ENCODE peak calls at places on chromosomes 16 and 17, in eight cellular contexts. One of them, this sample, is unnamed.

GRCh38 chr16:79632289-79632688 is 31.8 kb upstream of the MAF start:
- DNase-seq in thoracic aorta: no peak
- DNase-seq in HL-60: no peak
- DNase-seq in HFF-Myc: no peak
- DNase-seq in ascending aorta: no peak
- DNase-seq in left ventricle myocardium inferior: no peak
- DNase-seq in AG10803: no peak
- DNase-seq in uterus: no peak
- DNase-seq in this sample: no peak

GRCh38 chr16:23060458-23061320 is 88.6 kb downstream of the USP31 start:
- DNase-seq in AG10803: peak; percentile 68
- DNase-seq in uterus: peak; percentile 67
- DNase-seq in HL-60: peak; percentile 40
- DNase-seq in HFF-Myc: peak; percentile 39
- DNase-seq in thoracic aorta: peak; percentile 45
- DNase-seq in ascending aorta: no peak
- DNase-seq in left ventricle myocardium inferior: peak; percentile 57
- DNase-seq in this sample: no peak

GRCh38 chr16:21166561-21166961 is 8.1 kb downstream of the LDAF1 start:
- DNase-seq in thoracic aorta: no peak
- DNase-seq in left ventricle myocardium inferior: no peak
- DNase-seq in uterus: no peak
- DNase-seq in AG10803: no peak
- DNase-seq in HL-60: no peak
- DNase-seq in HFF-Myc: no peak
- DNase-seq in ascending aorta: no peak
- DNase-seq in this sample: no peak

GRCh38 chr16:83967838-83968482 is at the start of gene NECAB2:
- DNase-seq in left ventricle myocardium inferior: peak; percentile 62
- DNase-seq in ascending aorta: no peak
- DNase-seq in HL-60: no peak
- DNase-seq in uterus: no peak
- DNase-seq in AG10803: peak; percentile 12
- DNase-seq in HFF-Myc: no peak
- DNase-seq in thoracic aorta: no peak
- DNase-seq in this sample: no peak

GRCh38 chr17:39699818-39700147 is at the start of gene ERBB2:
- DNase-seq in thoracic aorta: no peak
- DNase-seq in HFF-Myc: no peak
- DNase-seq in AG10803: peak; percentile 80
- DNase-seq in uterus: peak; percentile 72
- DNase-seq in left ventricle myocardium inferior: peak; percentile 68
- DNase-seq in HL-60: no peak
- DNase-seq in ascending aorta: no peak
- DNase-seq in this sample: no peak

GRCh38 chr16:50806099-50807062 is 64.5 kb downstream of the CYLD start:
- DNase-seq in AG10803: peak; percentile 88
- DNase-seq in ascending aorta: peak; percentile 49
- DNase-seq in HL-60: peak; percentile 66
- DNase-seq in left ventricle myocardium inferior: peak; percentile 72
- DNase-seq in HFF-Myc: peak; percentile 72
- DNase-seq in thoracic aorta: peak; percentile 43
- DNase-seq in uterus: peak; percentile 82
- DNase-seq in this sample: peak; percentile 85

GRCh38 chr16:19853973-19854876 is 30.4 kb downstream of the GPRC5B start:
- DNase-seq in ascending aorta: no peak
- DNase-seq in HL-60: no peak
- DNase-seq in uterus: no peak
- DNase-seq in AG10803: no peak
- DNase-seq in thoracic aorta: no peak
- DNase-seq in HFF-Myc: no peak
- DNase-seq in left ventricle myocardium inferior: no peak
- DNase-seq in this sample: no peak

GRCh38 chr17:39564201-39564828 is 43.4 kb downstream of the NEUROD2 start:
- DNase-seq in HL-60: no peak
- DNase-seq in AG10803: no peak
- DNase-seq in left ventricle myocardium inferior: no peak
- DNase-seq in uterus: no peak
- DNase-seq in ascending aorta: no peak
- DNase-seq in HFF-Myc: no peak
- DNase-seq in thoracic aorta: no peak
- DNase-seq in this sample: no peak

GRCh38 chr16:81723098-81723723 is 55.9 kb upstream of the PLCG2 start:
- DNase-seq in left ventricle myocardium inferior: no peak
- DNase-seq in ascending aorta: no peak
- DNase-seq in thoracic aorta: no peak
- DNase-seq in uterus: no peak
- DNase-seq in HFF-Myc: no peak
- DNase-seq in AG10803: peak; percentile 79
- DNase-seq in HL-60: no peak
- DNase-seq in this sample: no peak

GRCh38 chr17:19418312-19418992 is 7.4 kb downstream of the RNF112 start:
- DNase-seq in HL-60: peak; percentile 11
- DNase-seq in uterus: no peak
- DNase-seq in ascending aorta: no peak
- DNase-seq in left ventricle myocardium inferior: no peak
- DNase-seq in HFF-Myc: no peak
- DNase-seq in AG10803: peak; percentile 44
- DNase-seq in thoracic aorta: no peak
- DNase-seq in this sample: no peak

GRCh38 chr17:81583589-81584337 is 31.6 kb upstream of the FAAP100 start:
- DNase-seq in left ventricle myocardium inferior: no peak
- DNase-seq in thoracic aorta: no peak
- DNase-seq in HL-60: no peak
- DNase-seq in AG10803: no peak
- DNase-seq in uterus: no peak
- DNase-seq in HFF-Myc: no peak
- DNase-seq in ascending aorta: no peak
- DNase-seq in this sample: no peak

DNA sequence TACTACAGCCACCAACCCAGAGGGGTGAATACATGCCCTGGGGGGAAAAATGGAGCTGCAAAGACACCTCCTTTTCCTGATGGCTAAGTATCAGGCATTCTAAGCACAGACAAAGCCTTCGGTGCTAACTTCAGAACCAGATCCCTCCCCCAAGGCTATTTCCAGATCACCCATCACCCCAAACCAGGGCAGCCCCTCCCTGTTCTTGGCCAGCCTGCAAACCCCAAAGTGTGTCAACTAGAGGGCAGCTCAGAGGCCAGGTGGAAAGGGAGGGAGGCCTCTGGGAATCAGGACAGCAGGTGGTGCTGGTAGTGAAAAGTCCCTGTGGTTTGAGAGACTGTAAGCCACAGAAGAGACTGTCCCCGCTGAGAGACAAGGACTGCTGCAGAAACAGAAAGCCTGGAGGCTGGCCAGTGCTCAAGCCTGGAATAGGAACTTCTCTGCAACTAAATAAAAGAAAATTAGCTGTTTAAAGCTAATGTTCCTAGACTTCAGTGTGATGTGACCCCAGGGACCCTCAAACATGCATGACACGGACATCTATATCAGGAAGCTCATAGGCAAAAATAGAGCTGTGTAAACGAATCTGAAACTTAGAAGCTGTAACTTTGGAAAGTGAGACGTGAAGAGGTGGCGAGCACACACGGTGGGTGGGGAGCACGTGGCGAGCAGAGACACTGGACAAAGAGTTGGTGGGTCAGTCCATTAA is 9.1 kb downstream of the TUBG1 start:
- DNase-seq in HFF-Myc: no peak
- DNase-seq in uterus: peak; percentile 18
- DNase-seq in thoracic aorta: no peak
- DNase-seq in left ventricle myocardium inferior: peak; percentile 60
- DNase-seq in HL-60: no peak
- DNase-seq in ascending aorta: no peak
- DNase-seq in AG10803: no peak
- DNase-seq in this sample: no peak
- TF ChIP-seq CTCF in HFF-Myc: no peak
- TF ChIP-seq CTCF in uterus: no peak
- TF ChIP-seq CTCF in thoracic aorta: no peak
- TF ChIP-seq CTCF in left ventricle myocardium inferior: peak; percentile 51
- TF ChIP-seq CTCF in HL-60: no peak
- TF ChIP-seq CTCF in ascending aorta: no peak
- TF ChIP-seq CTCF in AG10803: no peak
- TF ChIP-seq CTCF in this sample: no peak

DNA sequence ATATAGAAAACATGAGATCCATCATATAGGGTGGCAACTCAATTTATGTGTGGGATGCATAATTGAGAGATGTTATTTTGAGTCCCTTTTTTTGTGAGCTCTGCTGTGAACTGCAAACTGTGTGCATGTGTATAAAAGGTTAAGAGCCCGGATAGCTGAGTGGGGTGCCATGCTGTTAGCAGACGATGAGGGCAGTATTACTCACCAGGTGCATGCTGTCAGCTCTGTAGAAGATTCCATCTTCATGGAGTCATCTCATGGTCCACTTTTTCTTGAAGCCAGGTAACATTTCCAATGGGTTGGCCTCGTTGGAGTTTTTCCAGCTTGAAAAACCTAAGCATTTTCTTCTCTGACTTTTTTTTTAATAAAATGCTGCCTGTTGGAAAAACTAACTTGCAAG is 43.0 kb upstream of the RHBDL3 start:
- DNase-seq in thoracic aorta: no peak
- DNase-seq in uterus: no peak
- DNase-seq in ascending aorta: no peak
- DNase-seq in HL-60: no peak
- DNase-seq in HFF-Myc: no peak
- DNase-seq in left ventricle myocardium inferior: no peak
- DNase-seq in AG10803: no peak
- DNase-seq in this sample: no peak
- TF ChIP-seq CTCF in thoracic aorta: no peak
- TF ChIP-seq CTCF in uterus: no peak
- TF ChIP-seq CTCF in ascending aorta: no peak
- TF ChIP-seq CTCF in HL-60: no peak
- TF ChIP-seq CTCF in HFF-Myc: no peak
- TF ChIP-seq CTCF in left ventricle myocardium inferior: no peak
- TF ChIP-seq CTCF in AG10803: no peak
- TF ChIP-seq CTCF in this sample: no peak

GRCh38 chr17:57463103-57463885 is 207.0 kb downstream of the MSI2 start:
- DNase-seq in HL-60: no peak
- DNase-seq in uterus: no peak
- DNase-seq in left ventricle myocardium inferior: no peak
- DNase-seq in AG10803: peak; percentile 72
- DNase-seq in thoracic aorta: no peak
- DNase-seq in ascending aorta: no peak
- DNase-seq in HFF-Myc: no peak
- DNase-seq in this sample: no peak

GRCh38 chr17:57466042-57466471 is 209.7 kb downstream of the MSI2 start:
- DNase-seq in HL-60: no peak
- DNase-seq in HFF-Myc: no peak
- DNase-seq in AG10803: no peak
- DNase-seq in ascending aorta: no peak
- DNase-seq in thoracic aorta: no peak
- DNase-seq in left ventricle myocardium inferior: no peak
- DNase-seq in uterus: no peak
- DNase-seq in this sample: no peak

GRCh38 chr17:57465551-57465950 is 209.2 kb downstream of the MSI2 start:
- DNase-seq in left ventricle myocardium inferior: no peak
- DNase-seq in AG10803: no peak
- DNase-seq in HFF-Myc: no peak
- DNase-seq in uterus: no peak
- DNase-seq in HL-60: no peak
- DNase-seq in ascending aorta: no peak
- DNase-seq in thoracic aorta: no peak
- DNase-seq in this sample: no peak

GRCh38 chr17:57462007-57462579 is 205.8 kb downstream of the MSI2 start:
- DNase-seq in thoracic aorta: no peak
- DNase-seq in HL-60: no peak
- DNase-seq in left ventricle myocardium inferior: no peak
- DNase-seq in uterus: no peak
- DNase-seq in ascending aorta: no peak
- DNase-seq in HFF-Myc: no peak
- DNase-seq in AG10803: no peak
- DNase-seq in this sample: no peak

DNA sequence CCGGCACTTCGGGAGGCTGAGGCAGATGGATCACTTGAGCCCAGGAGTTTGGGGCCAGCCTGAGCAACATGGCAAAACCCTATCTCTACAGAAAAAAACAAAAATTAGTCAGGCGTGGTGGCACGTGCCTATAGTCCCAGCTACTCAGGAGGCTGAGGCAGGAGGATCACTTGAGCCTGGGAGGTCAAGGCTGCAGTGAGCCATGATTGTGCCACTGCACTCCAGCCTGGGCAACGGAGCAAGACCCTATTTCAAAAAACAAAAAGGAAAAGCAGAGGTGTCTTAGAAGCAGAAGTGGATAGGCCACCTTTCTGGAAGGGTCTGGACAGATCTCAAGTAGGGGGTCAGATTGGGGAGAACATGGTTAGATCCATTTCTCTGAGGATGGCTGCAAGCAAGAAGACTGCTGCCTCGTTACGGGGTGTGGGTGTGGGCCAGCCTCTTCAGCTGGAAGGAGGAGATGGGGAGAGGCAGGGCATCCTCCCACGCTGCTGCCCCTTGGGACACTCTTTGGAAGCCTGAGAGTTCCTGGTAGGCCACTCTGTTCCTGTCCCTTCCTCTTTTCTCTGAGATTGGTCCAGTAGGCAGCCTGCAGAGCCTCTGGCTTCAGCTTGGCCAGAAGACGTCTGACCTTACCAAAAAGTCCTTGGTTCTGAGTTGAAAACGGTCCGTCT is 208.0 kb downstream of the MSI2 start:
- DNase-seq in ascending aorta: no peak
- DNase-seq in left ventricle myocardium inferior: peak; percentile 83
- DNase-seq in HL-60: no peak
- DNase-seq in AG10803: no peak
- DNase-seq in HFF-Myc: no peak
- DNase-seq in thoracic aorta: no peak
- DNase-seq in uterus: no peak
- DNase-seq in this sample: no peak
- TF ChIP-seq CTCF in ascending aorta: no peak
- TF ChIP-seq CTCF in left ventricle myocardium inferior: no peak
- TF ChIP-seq CTCF in HL-60: no peak
- TF ChIP-seq CTCF in AG10803: no peak
- TF ChIP-seq CTCF in HFF-Myc: no peak
- TF ChIP-seq CTCF in thoracic aorta: no peak
- TF ChIP-seq CTCF in uterus: no peak
- TF ChIP-seq CTCF in this sample: no peak

DNA sequence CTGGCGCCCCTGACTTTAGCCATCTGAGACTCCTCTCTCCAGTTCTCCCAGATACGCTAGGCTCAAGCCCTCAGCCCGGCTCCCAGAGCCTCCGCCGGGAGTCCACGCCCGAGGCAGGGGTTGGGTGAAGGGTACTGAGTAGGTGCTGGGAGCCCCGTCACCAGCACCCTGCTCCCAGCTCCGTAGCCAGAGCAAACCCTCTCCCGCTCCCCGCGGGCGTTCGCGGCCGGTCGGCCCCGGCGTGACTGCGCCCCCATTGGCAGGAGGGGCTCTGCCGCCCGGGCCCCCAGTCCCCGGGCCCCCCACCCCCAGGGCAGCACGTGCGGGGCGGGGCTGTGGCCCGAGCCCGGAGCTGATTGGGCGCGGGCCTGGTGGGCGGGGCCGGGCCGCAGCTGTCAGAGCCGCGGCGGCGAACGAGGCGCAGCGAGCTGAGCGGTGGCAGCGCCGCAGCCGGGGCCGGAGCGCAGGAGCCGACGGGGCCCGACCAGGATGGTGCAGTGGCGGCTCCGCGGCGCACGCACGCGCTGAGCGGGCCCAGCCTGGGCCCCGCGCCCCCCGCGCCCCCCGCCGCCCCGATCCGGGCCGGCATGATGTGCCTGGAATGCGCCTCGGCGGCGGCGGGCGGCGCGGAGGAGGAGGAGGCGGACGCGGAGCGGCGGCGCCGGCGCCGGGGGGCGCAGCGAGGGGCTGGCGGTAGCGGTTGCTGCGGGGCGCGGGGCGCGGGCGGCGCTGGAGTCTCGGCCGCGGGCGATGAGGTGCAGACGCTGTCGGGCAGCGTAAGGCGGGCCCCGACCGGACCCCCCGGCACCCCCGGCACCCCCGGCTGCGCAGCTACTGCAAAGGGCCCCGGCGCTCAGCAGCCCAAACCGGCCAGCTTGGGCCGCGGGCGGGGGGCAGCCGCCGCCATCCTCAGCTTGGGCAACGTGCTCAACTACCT is at the start of gene SPNS2:
- DNase-seq in left ventricle myocardium inferior: peak; percentile 75
- DNase-seq in thoracic aorta: no peak
- DNase-seq in AG10803: peak; percentile 25
- DNase-seq in ascending aorta: no peak
- DNase-seq in HFF-Myc: no peak
- DNase-seq in uterus: peak; percentile 42
- DNase-seq in HL-60: no peak
- DNase-seq in this sample: no peak
- TF ChIP-seq CTCF in left ventricle myocardium inferior: no peak
- TF ChIP-seq CTCF in thoracic aorta: no peak
- TF ChIP-seq CTCF in AG10803: no peak
- TF ChIP-seq CTCF in ascending aorta: no peak
- TF ChIP-seq CTCF in HFF-Myc: no peak
- TF ChIP-seq CTCF in uterus: no peak
- TF ChIP-seq CTCF in HL-60: no peak
- TF ChIP-seq CTCF in this sample: no peak